ENCODE peak calls at places on chromosomes 4 and X, in five cellular contexts. W is globus pallidus, C is non-pigmented ciliary epithelial cell, M is brain microvascular endothelial cell, U is H4. I is an unnamed sample.

GRCh38 chr4:44771789-44772188 is 45.4 kb upstream of the GNPDA2 start:
- DNase-seq in W (no peak), C (no peak), M (no peak), U (no peak), I (no peak)

GRCh38 chr4:19030536-19030935 is 1009.0 kb upstream of the LCORL start:
- DNase-seq in W (no peak), C (peak), M (no peak), U (no peak), I (no peak)

GRCh38 chrX:93985621-93986020 is 311.6 kb downstream of the FAM133A start:
- DNase-seq in W (no peak), C (no peak), M (no peak), U (peak), I (no peak)

GRCh38 chrX:13697976-13698375 is 9.0 kb downstream of the RAB9A start:
- DNase-seq in W (no peak), C (no peak), M (no peak), U (no peak), I (no peak)

GRCh38 chr4:19151684-19152083 is 1100.0 kb upstream of the SLIT2 start:
- DNase-seq in W (no peak), C (no peak), M (no peak), U (no peak), I (no peak)

GRCh38 chrX:31807165-31807564 is 735.3 kb upstream of the FTHL17 start:
- DNase-seq in W (no peak), C (no peak), M (no peak), U (no peak), I (no peak)

GRCh38 chr4:172740434-172740833 is 428.2 kb upstream of the GALNT7 start:
- DNase-seq in W (no peak), C (no peak), M (no peak), U (peak), I (no peak)

GRCh38 chr4:151921371-151921770 is 160.6 kb upstream of the GATB start:
- DNase-seq in W (no peak), C (no peak), M (peak), U (no peak), I (peak)

GRCh38 chr4:111031180-111031579 is 408.3 kb upstream of the PITX2 start:
- DNase-seq in W (no peak), C (no peak), M (peak), U (no peak), I (no peak)

GRCh38 chr4:76420901-76421581 is at the start of gene CCDC158:
- DNase-seq in W (no peak), C (no peak), M (no peak), U (no peak), I (no peak)

GRCh38 chr4:73383452-73383851 is 20.6 kb upstream of the ALB start:
- DNase-seq in W (no peak), C (no peak), M (no peak), U (no peak), I (no peak)